ENCODE peak calls at places on chromosomes 7 and 10, in five cellular contexts. M, P, S, A and B are unnamed samples.

GRCh38 chr10:97117372-97117771 is 68.4 kb downstream of the SLIT1 start:
- DNase-seq in S (no peak), M (no peak), A (no peak), P (no peak), B (no peak)

GRCh38 chr10:124092270-124093075 is 925 bp downstream of the CHST15 start:
- DNase-seq in S (peak), A (peak), P (no peak), M (peak), B (peak)

GRCh38 chr7:138913783-138914182 is 67.4 kb downstream of the KIAA1549 start:
- DNase-seq in P (no peak), A (no peak), M (no peak), S (no peak), B (no peak)

GRCh38 chr7:74412061-74412460 is 41.6 kb upstream of the GTF2IRD1 start:
- DNase-seq in M (no peak), S (no peak), P (no peak), A (no peak), B (no peak)

GRCh38 chr10:93481931-93482834 is at the start of gene MYOF:
- DNase-seq in A (peak), S (no peak), M (peak), P (peak), B (peak)

GRCh38 chr10:124701881-124702656 is 42.1 kb downstream of the FAM53B start:
- DNase-seq in P (no peak), M (peak), A (no peak), S (no peak), B (no peak)

GRCh38 chr7:130387628-130388403 is 7.5 kb downstream of the CPA1 start:
- DNase-seq in M (no peak), A (peak), S (no peak), P (no peak), B (no peak)

GRCh38 chr10:27558612-27559020 is 54.5 kb downstream of the RAB18 start:
- DNase-seq in M (no peak), S (no peak), P (no peak), A (peak), B (no peak)

GRCh38 chr7:116307253-116307652 is 96.9 kb downstream of the TES start:
- DNase-seq in M (no peak), S (no peak), P (no peak), A (no peak), B (no peak)

GRCh38 chr7:91287685-91288084 is 23.5 kb downstream of the FZD1 start:
- DNase-seq in P (no peak), M (no peak), A (no peak), S (no peak), B (no peak)

GRCh38 chr10:51230828-51231227 is 156.5 kb downstream of the PRKG1 start:
- DNase-seq in A (no peak), P (no peak), M (no peak), S (no peak), B (no peak)

GRCh38 chr7:30396379-30396778 is 82.2 kb downstream of the NOD1 start:
- DNase-seq in P (no peak), A (no peak), S (no peak), M (no peak), B (no peak)

GRCh38 chr10:75546004-75546403 is 114.6 kb downstream of the LRMDA start:
- DNase-seq in M (no peak), S (no peak), P (no peak), A (peak), B (no peak)

GRCh38 chr10:129122846-129123245 is 344.2 kb upstream of the MGMT start:
- DNase-seq in P (no peak), A (no peak), M (no peak), S (no peak), B (no peak)

GRCh38 chr10:22259280-22259679 is 41.5 kb upstream of the EBLN1 start:
- DNase-seq in A (no peak), S (no peak), P (no peak), M (no peak), B (no peak)

GRCh38 chr7:80335473-80336232 is 176.2 kb downstream of the GNAT3 start:
- DNase-seq in A (no peak), S (no peak), P (no peak), M (no peak), B (peak)

GRCh38 chr7:751826-752225 is 24.7 kb upstream of the PRKAR1B start:
- DNase-seq in P (no peak), M (no peak), A (peak), S (no peak), B (no peak)

GRCh38 chr10:14665304-14665703 is 109.4 kb downstream of the FAM107B start:
- DNase-seq in S (no peak), A (no peak), M (no peak), P (no peak), B (peak)

GRCh38 chr10:99977916-99978315 is 31.8 kb downstream of the DNMBP start:
- DNase-seq in A (no peak), M (no peak), P (no peak), S (no peak), B (no peak)

GRCh38 chr7:90401989-90402388 is 1.3 kb upstream of the CLDN12 start:
- DNase-seq in M (no peak), A (no peak), S (no peak), P (no peak), B (no peak)

GRCh38 chr7:36109013-36109627 is 43.9 kb upstream of the EEPD1 start:
- DNase-seq in M (no peak), A (no peak), S (no peak), P (no peak), B (peak)

GRCh38 chr10:78506614-78507013 is 473.0 kb downstream of the RPS24 start:
- DNase-seq in M (no peak), A (no peak), P (no peak), S (no peak), B (no peak)

GRCh38 chr7:105204953-105205352 is 183.8 kb downstream of the SRPK2 start:
- DNase-seq in S (no peak), P (no peak), A (no peak), M (no peak), B (no peak)